ENCODE peak calls at places on chromosome 13, in seven cellular contexts. I is lower leg skin, X is activated T-cell treated with anti-CD3 and anti-CD28 coated beads for 24 hours, S is astrocyte of the spinal cord, W is NCI-H345, O is type B pancreatic cell, G is NCI-H82. P is an unnamed sample.

GRCh38 chr13:43537124-43537523 is 249.6 kb downstream of the ENOX1 start:
- DNase-seq in W (no peak), X (no peak), O (no peak), S (no peak), I (no peak), G (no peak), P (no peak)

GRCh38 chr13:66154354-66154753 is 1075.8 kb downstream of the PCDH9 start:
- DNase-seq in I (no peak), X (no peak), W (no peak), G (no peak), O (no peak), S (no peak), P (no peak)

GRCh38 chr13:49938921-49939320 is 2.8 kb upstream of the SPRYD7 start:
- DNase-seq in W (no peak), S (no peak), I (no peak), G (no peak), X (no peak), O (no peak), P (no peak)

GRCh38 chr13:94329277-94329676 is 150.2 kb downstream of the DCT start:
- DNase-seq in S (peak; percentile 91), I (no peak), X (no peak), G (no peak), O (no peak), W (no peak), P (no peak)

GRCh38 chr13:41916173-41916954 is 44.5 kb downstream of the VWA8 start:
- DNase-seq in W (no peak), X (no peak), O (no peak), I (no peak), G (no peak), S (peak; percentile 93), P (no peak)

GRCh38 chr13:73833331-73834070 is 300.7 kb downstream of the KLF12 start:
- DNase-seq in G (peak; percentile 35), W (no peak), S (no peak), I (no peak), O (no peak), X (no peak), P (no peak)

GRCh38 chr13:48645845-48646244 is 7.9 kb upstream of the CYSLTR2 start:
- DNase-seq in W (no peak), I (no peak), S (no peak), O (no peak), G (peak; percentile 99), X (no peak), P (no peak)

GRCh38 chr13:79780240-79780639 is 299.3 kb downstream of the NDFIP2 start:
- DNase-seq in X (no peak), I (no peak), S (peak; percentile 60), G (no peak), O (no peak), W (no peak), P (no peak)

GRCh38 chr13:75512253-75512652 is 25.4 kb downstream of the COMMD6 start:
- DNase-seq in I (no peak), W (no peak), S (no peak), X (no peak), G (no peak), O (no peak), P (no peak)

GRCh38 chr13:78610381-78610883 is 7.1 kb upstream of the POU4F1 start:
- DNase-seq in S (no peak), I (no peak), G (peak; percentile 77), O (no peak), W (no peak), X (no peak), P (no peak)

GRCh38 chr13:23610187-23610576 is 40.0 kb downstream of the TNFRSF19 start:
- DNase-seq in I (no peak), S (peak; percentile 62), X (no peak), W (no peak), G (peak; percentile 38), O (no peak), P (no peak)

GRCh38 chr13:29903524-29903923 is 53.1 kb upstream of the UBL3 start:
- DNase-seq in O (no peak), X (no peak), I (peak; percentile 20), W (no peak), G (no peak), S (no peak), P (no peak)

GRCh38 chr13:112725346-112726017 is 35.6 kb downstream of the ATP11A start:
- DNase-seq in I (no peak), O (no peak), W (peak; percentile 78), X (no peak), S (no peak), G (no peak), P (no peak)

GRCh38 chr13:44263920-44264610 is 109.6 kb upstream of the SERP2 start:
- DNase-seq in G (no peak), S (no peak), X (no peak), W (no peak), O (no peak), I (peak; percentile 75), P (no peak)

GRCh38 chr13:35140831-35141230 is 198.8 kb downstream of the NBEA start:
- DNase-seq in S (no peak), W (no peak), I (no peak), G (no peak), O (no peak), X (no peak), P (no peak)

P was measured in WERI-Rb-1.